ENCODE peak calls at places on chromosomes 16 and 17, in five cellular contexts. R is EH; Z is stimulated activated CD8-positive, alpha-beta memory T cell treated with anti-CD3 and anti-CD28 coated beads, Interleukin-15, amount 100 ng/mL, for 24 hours; N is activated T-helper 1 cell treated with anti-CD3 and anti-CD28 coated beads, Interleukin-12 subunit alpha, Interleukin-12 subunit beta, Interleukin-2, Interleukin-4 antibody, amounts not matched to agents 30 ng/mL and 10 ng/mL and 1 ng/mL, durations not matched to agents 14 hours and 24 hours and 36 hours; K is renal cortical epithelial cell. U is an unnamed sample.

GRCh38 chr17:67025216-67025792 is 19.1 kb upstream of the CACNG1 start:
- DNase-seq in N (no peak), K (no peak), R (no peak), Z (no peak), U (no peak)

GRCh38 chr16:66881964-66882508 is 1.7 kb downstream of the PDP2 start:
- DNase-seq in Z (no peak), N (no peak), K (no peak), R (no peak), U (no peak)

GRCh38 chr16:58365623-58366022 is 26.6 kb upstream of the GINS3 start:
- DNase-seq in R (no peak), N (no peak), Z (no peak), K (no peak), U (no peak)

GRCh38 chr17:79837888-79838540 is 1.2 kb downstream of the CBX4 start:
- DNase-seq in Z (no peak), N (no peak), K (no peak), R (no peak), U (no peak)

GRCh38 chr16:79895053-79895916 is 294.7 kb upstream of the MAF start:
- DNase-seq in R (no peak), K (no peak), Z (no peak), N (no peak), U (no peak)

GRCh38 chr16:58727796-58728568 is 6.1 kb downstream of the GOT2 start:
- DNase-seq in R (no peak), N (no peak), K (peak), Z (no peak), U (no peak)

GRCh38 chr16:78065344-78065743 is 34.1 kb upstream of the WWOX start:
- DNase-seq in K (no peak), N (no peak), R (no peak), Z (no peak), U (no peak)

GRCh38 chr16:87713469-87714229 is 52.1 kb downstream of the KLHDC4 start:
- DNase-seq in Z (no peak), K (no peak), R (no peak), N (no peak), U (no peak)

GRCh38 chr17:6496636-6497441 is 52.6 kb downstream of the PIMREG start:
- DNase-seq in K (no peak), Z (no peak), N (no peak), R (no peak), U (no peak)

GRCh38 chr17:61809816-61810392 is 53.4 kb downstream of the BRIP1 start:
- DNase-seq in Z (no peak), K (no peak), N (no peak), R (peak), U (no peak)

GRCh38 chr16:3810198-3810664 is 70.3 kb downstream of the CREBBP start:
- DNase-seq in R (no peak), N (no peak), K (no peak), Z (no peak), U (no peak)

GRCh38 chr16:75997606-75998005 is 271.3 kb upstream of the CPHXL start:
- DNase-seq in K (no peak), N (no peak), R (no peak), Z (no peak), U (no peak)

GRCh38 chr16:17245727-17246576 is 224.8 kb downstream of the XYLT1 start:
- DNase-seq in K (no peak), Z (no peak), R (no peak), N (no peak), U (no peak)

GRCh38 chr17:81858170-81858966 is 2.0 kb downstream of the P4HB start:
- DNase-seq in R (no peak), Z (no peak), N (no peak), K (no peak), U (no peak)

GRCh38 chr17:74290340-74290739 is 16.3 kb downstream of the DNAI2 start:
- DNase-seq in R (no peak), K (no peak), Z (no peak), N (no peak), U (no peak)

GRCh38 chr17:38702166-38702899 is 2.7 kb upstream of the MLLT6 start:
- DNase-seq in Z (peak), K (peak), N (peak), R (peak), U (peak)

GRCh38 chr17:66268247-66268927 is 34.0 kb upstream of the PRKCA start:
- DNase-seq in Z (no peak), K (peak), R (peak), N (no peak), U (no peak)

GRCh38 chr17:71667661-71668060 is 453.2 kb upstream of the SOX9 start:
- DNase-seq in K (no peak), R (peak), N (no peak), Z (no peak), U (no peak)

GRCh38 chr17:43701318-43701743 is 39.6 kb upstream of the MEOX1 start:
- DNase-seq in K (peak), R (peak), Z (no peak), N (no peak), U (no peak)

GRCh38 chr16:4768549-4769305 is 1.8 kb upstream of the ZNF500 start:
- DNase-seq in R (peak), N (peak), K (peak), Z (peak), U (peak)

GRCh38 chr17:74563358-74563757 is 4.0 kb downstream of the CD300H start:
- DNase-seq in R (no peak), Z (no peak), K (no peak), N (no peak), U (no peak)

GRCh38 chr17:56892333-56892732 is 21.5 kb downstream of the TRIM25 start:
- DNase-seq in K (no peak), N (no peak), R (no peak), Z (no peak), U (no peak)

GRCh38 chr16:72972878-72973571 is 74.9 kb downstream of the ZFHX3 start:
- DNase-seq in Z (no peak), K (no peak), N (no peak), R (peak), U (no peak)

GRCh38 chr17:38454528-38454927 is 26.3 kb downstream of the ARHGAP23 start:
- DNase-seq in K (peak), Z (no peak), N (no peak), R (peak), U (peak)

GRCh38 chr16:2341456-2342447 is 1.2 kb upstream of the ABCA3 start:
- DNase-seq in N (no peak), K (no peak), R (no peak), Z (no peak), U (no peak)

GRCh38 chr16:81485225-81485624 is 40.6 kb downstream of the CMIP start:
- DNase-seq in Z (no peak), R (no peak), N (no peak), K (no peak), U (no peak)

GRCh38 chr16:46696957-46697356 is 7.5 kb downstream of the ORC6 start:
- DNase-seq in K (no peak), N (no peak), R (no peak), Z (no peak), U (no peak)

GRCh38 chr16:12210258-12210880 is 233.8 kb downstream of the SNX29 start:
- DNase-seq in Z (no peak), N (no peak), R (no peak), K (no peak), U (no peak)

GRCh38 chr16:27245276-27246231 is 23.0 kb downstream of the NSMCE1 start:
- DNase-seq in R (peak), Z (no peak), N (no peak), K (peak), U (peak)

GRCh38 chr16:48353565-48354163 is 31.5 kb downstream of the SIAH1 start:
- DNase-seq in Z (peak), K (peak), N (peak), R (peak), U (no peak)

GRCh38 chr17:81166033-81166472 is at the start of gene AATK:
- DNase-seq in Z (no peak), K (no peak), N (no peak), R (no peak), U (no peak)